ENCODE peak calls at places on chromosomes 1 and 21, in nine cellular contexts. J is stimulated activated CD8-positive, alpha-beta memory T cell treated with anti-CD3 and anti-CD28 coated beads, Interleukin-12 subunit alpha, Interleukin-12 subunit beta, amount 100 ng/mL, for 1 hour; M is AG09319; R is COR-L47; N is AG09309; A is Panc1; S is SJSA1; Z is activated T-cell treated with anti-CD3 and anti-CD28 coated beads, Interleukin-2, amount 50 U/mL, for 72 hours; E is A549. T is an unnamed sample.

GRCh38 chr21:34968414-34969333 is 80.4 kb downstream of the RUNX1 start:
- DNase-seq in J (no peak), M (no peak), R (no peak), N (no peak), A (no peak), S (no peak), Z (peak), E (no peak), T (no peak)

GRCh38 chr21:45279446-45280177 is 8.1 kb downstream of the POFUT2 start:
- DNase-seq in J (no peak), M (no peak), R (no peak), N (no peak), A (no peak), S (no peak), Z (no peak), E (no peak), T (no peak)

GRCh38 chr1:196877964-196878363 is 9.9 kb upstream of the CFHR4 start:
- DNase-seq in J (no peak), M (no peak), R (no peak), N (no peak), A (no peak), S (no peak), Z (no peak), E (peak), T (peak)

GRCh38 chr1:5220421-5220820 is 566.0 kb downstream of the AJAP1 start:
- DNase-seq in J (no peak), M (no peak), R (no peak), N (no peak), A (no peak), S (no peak), Z (no peak), E (no peak), T (no peak)

GRCh38 chr1:6794164-6794563 is 8.9 kb downstream of the CAMTA1 start:
- DNase-seq in J (no peak), M (no peak), R (peak), N (peak), A (no peak), S (peak), Z (no peak), E (peak), T (no peak)

GRCh38 chr1:26049531-26050254 is 3.8 kb upstream of the SLC30A2 start:
- DNase-seq in J (no peak), M (no peak), R (no peak), N (no peak), A (no peak), S (no peak), Z (no peak), E (no peak), T (no peak)

GRCh38 chr1:181081399-181081798 is 7.1 kb upstream of the IER5 start:
- DNase-seq in J (no peak), M (no peak), R (peak), N (no peak), A (no peak), S (peak), Z (no peak), E (no peak), T (no peak)

GRCh38 chr1:155083865-155084721 is 5.5 kb downstream of the EFNA3 start:
- DNase-seq in J (no peak), M (no peak), R (peak), N (no peak), A (no peak), S (no peak), Z (peak), E (no peak), T (peak)

GRCh38 chr1:110746644-110747259 is 72.0 kb upstream of the KCNA3 start:
- DNase-seq in J (peak), M (no peak), R (no peak), N (no peak), A (no peak), S (peak), Z (peak), E (no peak), T (peak)

GRCh38 chr1:208935517-208936187 is 647.9 kb upstream of the CAMK1G start:
- DNase-seq in J (no peak), M (no peak), R (no peak), N (no peak), A (no peak), S (no peak), Z (no peak), E (no peak), T (no peak)

GRCh38 chr1:176987016-176987415 is 177.5 kb downstream of the ASTN1 start:
- DNase-seq in J (no peak), M (no peak), R (no peak), N (no peak), A (no peak), S (no peak), Z (no peak), E (no peak), T (no peak)

GRCh38 chr1:51154776-51155175 is 52.7 kb downstream of the C1orf185 start:
- DNase-seq in J (no peak), M (no peak), R (no peak), N (no peak), A (no peak), S (no peak), Z (no peak), E (no peak), T (no peak)

GRCh38 chr1:3054474-3054873 is 14.5 kb upstream of the PRDM16 start:
- DNase-seq in J (no peak), M (no peak), R (no peak), N (no peak), A (no peak), S (no peak), Z (no peak), E (no peak), T (no peak)

GRCh38 chr1:3795453-3796214 is 664 bp downstream of the LRRC47 start:
- DNase-seq in J (no peak), M (no peak), R (no peak), N (no peak), A (no peak), S (no peak), Z (no peak), E (no peak), T (peak)

GRCh38 chr1:170725326-170725725 is 61.4 kb downstream of the PRRX1 start:
- DNase-seq in J (no peak), M (no peak), R (no peak), N (no peak), A (no peak), S (no peak), Z (no peak), E (no peak), T (no peak)

GRCh38 chr1:200753650-200754198 is 15.0 kb downstream of the CAMSAP2 start:
- DNase-seq in J (no peak), M (no peak), R (no peak), N (no peak), A (no peak), S (no peak), Z (no peak), E (no peak), T (no peak)

GRCh38 chr1:203995228-203995627 is 77.7 kb upstream of the SOX13 start:
- DNase-seq in J (no peak), M (no peak), R (no peak), N (no peak), A (no peak), S (peak), Z (no peak), E (no peak), T (no peak)

GRCh38 chr1:11855430-11855829 is 3.3 kb downstream of the NPPB start:
- DNase-seq in J (no peak), M (no peak), R (no peak), N (no peak), A (no peak), S (no peak), Z (no peak), E (no peak), T (no peak)

GRCh38 chr1:192010406-192010805 is 147.9 kb upstream of the RGS18 start:
- DNase-seq in J (no peak), M (no peak), R (no peak), N (no peak), A (no peak), S (no peak), Z (no peak), E (no peak), T (no peak)

GRCh38 chr1:181662606-181663005 is 179.3 kb downstream of the CACNA1E start:
- DNase-seq in J (no peak), M (no peak), R (no peak), N (no peak), A (no peak), S (no peak), Z (no peak), E (no peak), T (no peak)

GRCh38 chr1:221689138-221689537 is 52.8 kb downstream of the DUSP10 start:
- DNase-seq in J (no peak), M (no peak), R (no peak), N (no peak), A (no peak), S (no peak), Z (no peak), E (no peak), T (no peak)

GRCh38 chr1:58874757-58875755 is 91.2 kb upstream of the JUN start:
- DNase-seq in J (no peak), M (peak), R (peak), N (no peak), A (no peak), S (peak), Z (no peak), E (no peak), T (peak)

GRCh38 chr1:11098931-11099309 is 749 bp downstream of the EXOSC10 start:
- DNase-seq in J (no peak), M (no peak), R (no peak), N (no peak), A (peak), S (no peak), Z (no peak), E (no peak), T (no peak)

GRCh38 chr1:188986751-188987417 is 1490.8 kb downstream of the BRINP3 start:
- DNase-seq in J (no peak), M (no peak), R (no peak), N (no peak), A (no peak), S (no peak), Z (no peak), E (no peak), T (no peak)

GRCh38 chr1:161225178-161225533 is 704 bp upstream of the TOMM40L start:
- DNase-seq in J (no peak), M (no peak), R (no peak), N (no peak), A (no peak), S (no peak), Z (no peak), E (no peak), T (no peak)

GRCh38 chr1:44807364-44808062 is 362 bp upstream of the DYNLT4 start:
- DNase-seq in J (peak), M (peak), R (no peak), N (peak), A (peak), S (peak), Z (peak), E (peak), T (peak)

GRCh38 chr1:232409584-232409983 is 220.3 kb downstream of the SIPA1L2 start:
- DNase-seq in J (no peak), M (no peak), R (no peak), N (no peak), A (no peak), S (no peak), Z (no peak), E (no peak), T (no peak)

GRCh38 chr1:27356628-27357280 is 10.0 kb downstream of the MAP3K6 start:
- DNase-seq in J (no peak), M (no peak), R (no peak), N (no peak), A (no peak), S (no peak), Z (peak), E (no peak), T (no peak)

GRCh38 chr1:157198619-157199420 is 60.6 kb upstream of the ETV3 start:
- DNase-seq in J (no peak), M (no peak), R (no peak), N (no peak), A (no peak), S (no peak), Z (peak), E (no peak), T (no peak)

GRCh38 chr1:230509281-230509977 is 83.3 kb upstream of the PGBD5 start:
- DNase-seq in J (no peak), M (peak), R (no peak), N (peak), A (no peak), S (peak), Z (no peak), E (no peak), T (peak)

GRCh38 chr1:159945483-159946241 is at the start of gene IGSF9:
- DNase-seq in J (peak), M (no peak), R (peak), N (no peak), A (no peak), S (peak), Z (peak), E (peak), T (no peak)

GRCh38 chr1:187051618-187052232 is 223.0 kb downstream of the PLA2G4A start:
- DNase-seq in J (no peak), M (peak), R (peak), N (peak), A (peak), S (peak), Z (peak), E (peak), T (peak)

GRCh38 chr1:152125834-152126443 is 10.7 kb upstream of the TCHH start:
- DNase-seq in J (no peak), M (no peak), R (no peak), N (no peak), A (no peak), S (no peak), Z (no peak), E (no peak), T (no peak)

GRCh38 chr1:170415734-170416372 is 116.1 kb upstream of the GORAB start:
- DNase-seq in J (no peak), M (no peak), R (no peak), N (peak), A (no peak), S (no peak), Z (no peak), E (no peak), T (no peak)

GRCh38 chr21:38788275-38788911 is 17.3 kb upstream of the ETS2 start:
- DNase-seq in J (no peak), M (no peak), R (no peak), N (no peak), A (no peak), S (peak), Z (no peak), E (no peak), T (no peak)

GRCh38 chr1:100250264-100250663 is 630 bp upstream of the DBT start:
- DNase-seq in J (no peak), M (peak), R (no peak), N (no peak), A (no peak), S (no peak), Z (no peak), E (no peak), T (no peak)

GRCh38 chr1:112144738-112145426 is 155.4 kb upstream of the KCND3 start:
- DNase-seq in J (no peak), M (no peak), R (peak), N (no peak), A (no peak), S (no peak), Z (no peak), E (no peak), T (no peak)

GRCh38 chr1:178230881-178231409 is 137.0 kb downstream of the RASAL2 start:
- DNase-seq in J (no peak), M (no peak), R (no peak), N (no peak), A (no peak), S (no peak), Z (no peak), E (no peak), T (no peak)

GRCh38 chr1:68174173-68175113 is 57.9 kb downstream of the WLS start:
- DNase-seq in J (no peak), M (peak), R (no peak), N (peak), A (peak), S (peak), Z (no peak), E (peak), T (peak)

T was measured in MG63.